ENCODE peak calls at places on chromosomes 5 and 9, in eight cellular contexts. O is GM23248, H is sigmoid colon, K is colonic mucosa, I is heart left ventricle, R is endodermal cell, Q is tibial artery, C is tibial nerve. Z is an unnamed sample.

GRCh38 chr9:13705913-13706312 is 426.4 kb upstream of the MPDZ start:
- DNase-seq in O (peak; percentile 65), H (peak; percentile 85), K (no peak), I (peak; percentile 49), R (no peak), Q (peak; percentile 90), C (peak; percentile 86), Z (peak; percentile 24)

GRCh38 chr5:34587355-34588241 is 68.5 kb upstream of the RAI14 start:
- DNase-seq in O (peak; percentile 86), H (no peak), K (no peak), I (no peak), R (peak; percentile 66), Q (no peak), C (no peak), Z (no peak)

GRCh38 chr5:90899014-90899604 is 340.5 kb downstream of the ADGRV1 start:
- DNase-seq in O (no peak), H (no peak), K (peak; percentile 43), I (no peak), R (no peak), Q (no peak), C (no peak), Z (no peak)

GRCh38 chr9:71286146-71286545 is 164.7 kb upstream of the TRPM3 start:
- DNase-seq in O (no peak), H (no peak), K (no peak), I (no peak), R (no peak), Q (no peak), C (no peak), Z (no peak)

GRCh38 chr5:123549256-123549904 is 37.4 kb downstream of the CSNK1G3 start:
- DNase-seq in O (no peak), H (no peak), K (peak; percentile 25), I (no peak), R (no peak), Q (no peak), C (no peak), Z (no peak)

GRCh38 chr9:127336708-127337352 is 60.1 kb upstream of the SLC2A8 start:
- DNase-seq in O (peak; percentile 97), H (peak; percentile 93), K (peak; percentile 66), I (peak; percentile 86), R (no peak), Q (peak; percentile 95), C (peak; percentile 95), Z (peak; percentile 91)

GRCh38 chr5:172123269-172123692 is 64.7 kb downstream of the STK10 start:
- DNase-seq in O (peak; percentile 90), H (no peak), K (peak; percentile 66), I (peak; percentile 88), R (peak; percentile 72), Q (no peak), C (peak; percentile 77), Z (peak; percentile 93)

GRCh38 chr9:34500623-34501267 is 22.0 kb downstream of the ENHO start:
- DNase-seq in O (peak; percentile 46), H (no peak), K (peak; percentile 65), I (peak; percentile 46), R (peak; percentile 93), Q (no peak), C (peak; percentile 68), Z (peak; percentile 64)

GRCh38 chr5:146042628-146043279 is 62.6 kb downstream of the PLAC8L1 start:
- DNase-seq in O (peak; percentile 36), H (no peak), K (peak; percentile 55), I (no peak), R (no peak), Q (no peak), C (no peak), Z (no peak)

GRCh38 chr5:33228149-33228548 is 212.6 kb upstream of the TARS1 start:
- DNase-seq in O (no peak), H (no peak), K (no peak), I (no peak), R (no peak), Q (no peak), C (no peak), Z (no peak)

GRCh38 chr5:59042683-59043082 is 459.8 kb downstream of the RAB3C start:
- DNase-seq in O (peak; percentile 70), H (peak; percentile 85), K (no peak), I (peak; percentile 84), R (no peak), Q (no peak), C (peak; percentile 27), Z (no peak)

GRCh38 chr5:179802207-179802883 is 4.3 kb downstream of the MGAT4B start:
- DNase-seq in O (peak; percentile 37), H (peak; percentile 77), K (no peak), I (peak; percentile 43), R (peak; percentile 39), Q (no peak), C (no peak), Z (peak; percentile 93)
- H3K27ac ChIP-seq in O (no peak overlapping the region), H (peak overlapping the region; percentile 99), K (no peak overlapping the region), I (no peak overlapping the region), R (no peak overlapping the region), Q (no peak overlapping the region), C (peak overlapping the region; percentile 61), Z (peak overlapping the region; percentile 93)

GRCh38 chr9:137204731-137205125 is 720 bp downstream of the TMEM203 start:
- DNase-seq in O (no peak), H (no peak), K (no peak), I (no peak), R (no peak), Q (no peak), C (no peak), Z (no peak)

GRCh38 chr9:137200311-137201204 is at the start of gene TPRN:
- DNase-seq in O (peak; percentile 100), H (peak; percentile 100), K (peak; percentile 99), I (peak; percentile 100), R (peak; percentile 99), Q (peak; percentile 100), C (peak; percentile 99), Z (peak; percentile 100)

GRCh38 chr9:137205126-137206069 is at the start of the genes NDOR1 and TMEM203:
- DNase-seq in O (peak; percentile 94), H (peak; percentile 94), K (peak; percentile 96), I (peak; percentile 92), R (peak; percentile 96), Q (peak; percentile 93), C (peak; percentile 89), Z (peak; percentile 89)

GRCh38 chr9:137201205-137201868 is 796 bp upstream of the TPRN start:
- DNase-seq in O (peak; percentile 27), H (no peak), K (no peak), I (no peak), R (no peak), Q (no peak), C (no peak), Z (no peak)

GRCh38 chr9:137202966-137203365 is 2.4 kb upstream of the TPRN start:
- DNase-seq in O (no peak), H (no peak), K (no peak), I (no peak), R (no peak), Q (no peak), C (no peak), Z (no peak)
- H3K4me1 ChIP-seq in O (peaks cover 25% of the 10 kb centered on the region), H (peaks cover 77% of the 10 kb centered on the region), K (peaks cover 25% of the 10 kb centered on the region), I (peaks cover 48% of the 10 kb centered on the region), R (peaks cover 33% of the 10 kb centered on the region), Q (peaks cover 4% of the 10 kb centered on the region), C (peaks cover 67% of the 10 kb centered on the region), Z (peaks cover 64% of the 10 kb centered on the region)

GRCh38 chr9:6412572-6413364 is at the start of gene UHRF2:
- DNase-seq in O (peak; percentile 99), H (peak; percentile 99), K (peak; percentile 99), I (peak; percentile 99), R (peak; percentile 100), Q (peak; percentile 99), C (peak; percentile 97), Z (peak; percentile 99)

GRCh38 chr9:6415266-6415665 is 2.3 kb downstream of the UHRF2 start:
- DNase-seq in O (peak; percentile 15), H (no peak), K (no peak), I (no peak), R (no peak), Q (no peak), C (no peak), Z (no peak)

GRCh38 chr9:6417186-6417585 is 4.2 kb downstream of the UHRF2 start:
- DNase-seq in O (peak; percentile 27), H (no peak), K (no peak), I (no peak), R (no peak), Q (no peak), C (no peak), Z (no peak)

GRCh38 chr9:6413365-6414263 is 615 bp downstream of the UHRF2 start:
- DNase-seq in O (peak; percentile 53), H (no peak), K (peak; percentile 53), I (no peak), R (peak; percentile 78), Q (peak; percentile 63), C (peak; percentile 15), Z (peak; percentile 42)

DNA sequence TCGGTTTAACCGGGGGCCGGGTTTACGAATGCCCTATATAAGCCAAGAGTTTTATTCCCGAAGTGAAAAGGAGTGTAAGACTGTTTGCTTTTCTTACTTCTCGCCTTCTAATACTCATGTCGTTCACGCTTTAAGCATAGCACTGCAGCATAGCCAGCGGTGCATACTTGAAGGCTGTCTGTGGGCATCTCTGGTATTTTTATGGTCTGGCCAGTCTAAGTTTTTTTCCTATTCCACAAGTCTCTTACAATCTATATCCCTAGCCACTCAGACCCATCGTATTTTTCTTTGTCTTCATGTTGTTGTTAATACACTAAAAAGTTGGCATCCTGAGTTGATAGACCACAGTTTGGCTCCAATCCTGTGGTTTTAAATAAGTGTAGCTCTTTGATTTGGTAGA is 1.3 kb downstream of the UHRF2 start:
- DNase-seq in O (peak; percentile 78), H (no peak), K (peak; percentile 33), I (no peak), R (no peak), Q (no peak), C (no peak), Z (no peak)
- H3K27ac ChIP-seq in O (peak overlapping the region; percentile 75), H (peak overlapping the region; percentile 90), K (peak overlapping the region; percentile 87), I (peak overlapping the region; percentile 91), R (no peak overlapping the region), Q (peak overlapping the region; percentile 86), C (peak overlapping the region; percentile 94), Z (peak overlapping the region; percentile 93)

GRCh38 chr5:9013147-9013546 is 532.7 kb downstream of the SEMA5A start:
- DNase-seq in O (no peak), H (no peak), K (no peak), I (no peak), R (no peak), Q (no peak), C (no peak), Z (no peak)

GRCh38 chr5:9009931-9010652 is 535.8 kb downstream of the SEMA5A start:
- DNase-seq in O (peak; percentile 48), H (no peak), K (no peak), I (no peak), R (no peak), Q (no peak), C (no peak), Z (no peak)

GRCh38 chr5:9020996-9021395 is 524.9 kb downstream of the SEMA5A start:
- DNase-seq in O (no peak), H (no peak), K (no peak), I (no peak), R (no peak), Q (no peak), C (no peak), Z (no peak)

GRCh38 chr5:9015250-9015936 is 530.5 kb downstream of the SEMA5A start:
- DNase-seq in O (peak; percentile 31), H (no peak), K (no peak), I (no peak), R (no peak), Q (no peak), C (no peak), Z (no peak)

DNA sequence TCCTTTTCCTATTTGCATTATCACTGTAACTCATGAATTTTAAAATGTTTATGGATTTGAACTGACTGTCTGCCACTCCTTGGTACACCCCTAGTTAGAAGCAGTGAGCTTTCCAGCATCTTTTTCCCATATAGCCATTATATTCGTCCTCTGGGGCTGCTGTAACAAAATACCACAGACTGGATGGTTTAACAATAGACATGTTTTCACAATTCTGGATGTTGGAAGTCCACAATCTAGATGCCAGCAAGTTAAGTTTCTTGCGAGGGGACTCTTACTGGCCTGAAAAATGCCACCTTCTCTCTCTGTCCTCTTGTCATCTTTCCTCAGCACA is 530.0 kb downstream of the SEMA5A start:
- DNase-seq in O (peak; percentile 32), H (no peak), K (no peak), I (no peak), R (no peak), Q (no peak), C (no peak), Z (no peak)
- H3K4me1 ChIP-seq in O (peaks cover 40% of the 10 kb centered on the region), H (no peaks in the 10 kb centered on the region), K (no peaks in the 10 kb centered on the region), I (no peaks in the 10 kb centered on the region), R (no peaks in the 10 kb centered on the region), Q (no peaks in the 10 kb centered on the region), C (no peaks in the 10 kb centered on the region), Z (no peaks in the 10 kb centered on the region)

Z was measured in adrenal gland.